ENCODE peak calls at places on chromosomes 1 and 21, in five cellular contexts. I is endodermal cell; O is psoas muscle; A is activated naive CD4-positive, alpha-beta T cell treated with anti-CD3 and anti-CD28 coated beads, Interleukin-2, amount 10 ng/mL, durations not matched to agents 7 days and 5 days; Q is colonic mucosa. Y is an unnamed sample.

GRCh38 chr1:241614144-241614543 is 26.0 kb downstream of the CHML start:
- DNase-seq in I (no peak), O (no peak), A (no peak), Q (no peak), Y (no peak)

GRCh38 chr1:53090227-53091147 is 28.5 kb downstream of the PODN start:
- DNase-seq in I (no peak), O (peak), A (no peak), Q (peak), Y (peak)

GRCh38 chr1:87402192-87403046 is 73.7 kb downstream of the LMO4 start:
- DNase-seq in I (no peak), O (no peak), A (no peak), Q (no peak), Y (no peak)

GRCh38 chr1:221801773-221802516 is 60.1 kb upstream of the DUSP10 start:
- DNase-seq in I (peak), O (no peak), A (no peak), Q (no peak), Y (no peak)

GRCh38 chr1:39671433-39671792 is 494 bp downstream of the NT5C1A start:
- DNase-seq in I (peak), O (peak), A (no peak), Q (no peak), Y (no peak)

GRCh38 chr1:10146391-10146790 is 64.0 kb upstream of the KIF1B start:
- DNase-seq in I (no peak), O (no peak), A (no peak), Q (no peak), Y (no peak)

GRCh38 chr1:36174716-36175115 is 18.8 kb downstream of the MAP7D1 start:
- DNase-seq in I (no peak), O (no peak), A (no peak), Q (no peak), Y (no peak)

GRCh38 chr1:24384251-24385090 is 29.1 kb downstream of the STPG1 start:
- DNase-seq in I (peak), O (no peak), A (peak), Q (peak), Y (no peak)

GRCh38 chr1:31762726-31763670 is 1.1 kb downstream of the ADGRB2 start:
- DNase-seq in I (peak), O (peak), A (peak), Q (peak), Y (peak)

GRCh38 chr1:212600980-212601379 is 7.6 kb upstream of the ATF3 start:
- DNase-seq in I (peak), O (no peak), A (no peak), Q (no peak), Y (no peak)

GRCh38 chr1:10415211-10415930 is 14.9 kb upstream of the CENPS start:
- DNase-seq in I (peak), O (no peak), A (peak), Q (peak), Y (no peak)

GRCh38 chr1:16082283-16083038 is 9.0 kb upstream of the FAM131C start:
- DNase-seq in I (peak), O (peak), A (peak), Q (peak), Y (peak)

GRCh38 chr1:67987046-67987799 is 63.2 kb downstream of the DIRAS3 start:
- DNase-seq in I (no peak), O (no peak), A (no peak), Q (no peak), Y (no peak)

GRCh38 chr1:6491480-6491962 is at the start of gene PLEKHG5:
- DNase-seq in I (peak), O (no peak), A (no peak), Q (no peak), Y (no peak)

GRCh38 chr1:184826001-184826400 is 71.3 kb upstream of the EDEM3 start:
- DNase-seq in I (no peak), O (no peak), A (no peak), Q (no peak), Y (no peak)

GRCh38 chr21:44984792-44985440 is 45.1 kb downstream of the SLX9 start:
- DNase-seq in I (peak), O (peak), A (no peak), Q (no peak), Y (peak)

GRCh38 chr1:234488954-234489691 is 10.1 kb upstream of the TARBP1 start:
- DNase-seq in I (no peak), O (no peak), A (no peak), Q (no peak), Y (no peak)

GRCh38 chr1:81226603-81226928 is 574.2 kb upstream of the ADGRL2 start:
- DNase-seq in I (no peak), O (no peak), A (no peak), Q (no peak), Y (no peak)

GRCh38 chr1:205965039-205965630 is 21.9 kb upstream of the SLC26A9 start:
- DNase-seq in I (no peak), O (no peak), A (no peak), Q (no peak), Y (no peak)

GRCh38 chr1:53525595-53525994 is 66.4 kb downstream of the DMRTB1 start:
- DNase-seq in I (peak), O (no peak), A (no peak), Q (no peak), Y (no peak)